ENCODE peak calls at places on chromosomes 6 and 20, in seven cellular contexts. One of them, this sample, is unnamed.
A peak's percentile ranks its signal among the peaks of the same experiment; 100 is the strongest.

GRCh38 chr6:39907871-39908575 is 26.2 kb downstream of the MOCS1 start:
- DNase-seq in coronary artery: no peak
- DNase-seq in vagina: no peak
- DNase-seq in ascending aorta: no peak
- DNase-seq in cardiac fibroblast: no peak
- DNase-seq in heart right ventricle: no peak
- DNase-seq in ovary: no peak
- DNase-seq in this sample: no peak

GRCh38 chr20:51456511-51457280 is 85.8 kb downstream of the NFATC2 start:
- DNase-seq in coronary artery: peak; percentile 97
- DNase-seq in vagina: peak; percentile 95
- DNase-seq in ascending aorta: peak; percentile 98
- DNase-seq in cardiac fibroblast: peak; percentile 98
- DNase-seq in heart right ventricle: peak; percentile 95
- DNase-seq in ovary: peak; percentile 97
- DNase-seq in this sample: no peak

GRCh38 chr6:14797875-14798593 is 447.8 kb upstream of the JARID2 start:
- DNase-seq in coronary artery: no peak
- DNase-seq in vagina: no peak
- DNase-seq in ascending aorta: no peak
- DNase-seq in cardiac fibroblast: no peak
- DNase-seq in heart right ventricle: no peak
- DNase-seq in ovary: no peak
- DNase-seq in this sample: no peak

GRCh38 chr6:6696867-6697531 is 108.5 kb downstream of the LY86 start:
- DNase-seq in coronary artery: no peak
- DNase-seq in vagina: no peak
- DNase-seq in ascending aorta: no peak
- DNase-seq in cardiac fibroblast: peak; percentile 70
- DNase-seq in heart right ventricle: peak; percentile 65
- DNase-seq in ovary: peak; percentile 72
- DNase-seq in this sample: peak; percentile 71

GRCh38 chr20:21361266-21361665 is 36.1 kb downstream of the NKX2-4 start:
- DNase-seq in coronary artery: no peak
- DNase-seq in vagina: no peak
- DNase-seq in ascending aorta: no peak
- DNase-seq in cardiac fibroblast: peak; percentile 39
- DNase-seq in heart right ventricle: no peak
- DNase-seq in ovary: no peak
- DNase-seq in this sample: no peak

GRCh38 chr6:31114970-31115849 is 610 bp downstream of the PSORS1C1 start:
- DNase-seq in coronary artery: no peak
- DNase-seq in vagina: no peak
- DNase-seq in ascending aorta: no peak
- DNase-seq in cardiac fibroblast: peak; percentile 76
- DNase-seq in heart right ventricle: no peak
- DNase-seq in ovary: no peak
- DNase-seq in this sample: no peak

GRCh38 chr6:10276888-10277287 is 138.0 kb downstream of the TFAP2A start:
- DNase-seq in coronary artery: no peak
- DNase-seq in vagina: no peak
- DNase-seq in ascending aorta: no peak
- DNase-seq in cardiac fibroblast: no peak
- DNase-seq in heart right ventricle: no peak
- DNase-seq in ovary: no peak
- DNase-seq in this sample: no peak

GRCh38 chr6:148547110-148547509 is 199.7 kb upstream of the UST start:
- DNase-seq in coronary artery: peak; percentile 54
- DNase-seq in vagina: peak; percentile 42
- DNase-seq in ascending aorta: no peak
- DNase-seq in cardiac fibroblast: no peak
- DNase-seq in heart right ventricle: no peak
- DNase-seq in ovary: no peak
- DNase-seq in this sample: no peak

GRCh38 chr6:36853325-36853724 is 14.1 kb upstream of the CPNE5 start:
- DNase-seq in coronary artery: no peak
- DNase-seq in vagina: no peak
- DNase-seq in ascending aorta: peak; percentile 89
- DNase-seq in cardiac fibroblast: peak; percentile 93
- DNase-seq in heart right ventricle: no peak
- DNase-seq in ovary: peak; percentile 58
- DNase-seq in this sample: no peak

GRCh38 chr6:15498640-15499039 is 164.2 kb downstream of the DTNBP1 start:
- DNase-seq in coronary artery: no peak
- DNase-seq in vagina: no peak
- DNase-seq in ascending aorta: no peak
- DNase-seq in cardiac fibroblast: no peak
- DNase-seq in heart right ventricle: peak; percentile 15
- DNase-seq in ovary: no peak
- DNase-seq in this sample: no peak

GRCh38 chr6:14758421-14759043 is 487.3 kb upstream of the JARID2 start:
- DNase-seq in coronary artery: no peak
- DNase-seq in vagina: no peak
- DNase-seq in ascending aorta: no peak
- DNase-seq in cardiac fibroblast: no peak
- DNase-seq in heart right ventricle: no peak
- DNase-seq in ovary: no peak
- DNase-seq in this sample: no peak

GRCh38 chr6:99349620-99350141 is at the start of gene FAXC:
- DNase-seq in coronary artery: no peak
- DNase-seq in vagina: no peak
- DNase-seq in ascending aorta: no peak
- DNase-seq in cardiac fibroblast: peak; percentile 21
- DNase-seq in heart right ventricle: peak; percentile 10
- DNase-seq in ovary: peak; percentile 22
- DNase-seq in this sample: peak; percentile 52

GRCh38 chr6:633611-634010 is 23.3 kb downstream of the HUS1B start:
- DNase-seq in coronary artery: no peak
- DNase-seq in vagina: no peak
- DNase-seq in ascending aorta: no peak
- DNase-seq in cardiac fibroblast: no peak
- DNase-seq in heart right ventricle: no peak
- DNase-seq in ovary: no peak
- DNase-seq in this sample: no peak

GRCh38 chr20:50592282-50593004 is 82.3 kb downstream of the PTPN1 start:
- DNase-seq in coronary artery: no peak
- DNase-seq in vagina: no peak
- DNase-seq in ascending aorta: peak; percentile 55
- DNase-seq in cardiac fibroblast: no peak
- DNase-seq in heart right ventricle: peak; percentile 81
- DNase-seq in ovary: peak; percentile 45
- DNase-seq in this sample: no peak

GRCh38 chr20:62953839-62954703 is 1.6 kb downstream of the SLC17A9 start:
- DNase-seq in coronary artery: peak; percentile 82
- DNase-seq in vagina: no peak
- DNase-seq in ascending aorta: peak; percentile 88
- DNase-seq in cardiac fibroblast: peak; percentile 80
- DNase-seq in heart right ventricle: peak; percentile 66
- DNase-seq in ovary: peak; percentile 81
- DNase-seq in this sample: peak; percentile 94

GRCh38 chr20:50645253-50646068 is 45.9 kb downstream of the RIPOR3 start:
- DNase-seq in coronary artery: no peak
- DNase-seq in vagina: peak; percentile 95
- DNase-seq in ascending aorta: no peak
- DNase-seq in cardiac fibroblast: peak; percentile 99
- DNase-seq in heart right ventricle: peak; percentile 81
- DNase-seq in ovary: peak; percentile 89
- DNase-seq in this sample: no peak

GRCh38 chr20:21398505-21399057 is 1.3 kb upstream of the NKX2-4 start:
- DNase-seq in coronary artery: no peak
- DNase-seq in vagina: no peak
- DNase-seq in ascending aorta: no peak
- DNase-seq in cardiac fibroblast: no peak
- DNase-seq in heart right ventricle: no peak
- DNase-seq in ovary: no peak
- DNase-seq in this sample: no peak

GRCh38 chr6:5723905-5724691 is 282.6 kb downstream of the NRN1 start:
- DNase-seq in coronary artery: peak; percentile 65
- DNase-seq in vagina: no peak
- DNase-seq in ascending aorta: peak; percentile 64
- DNase-seq in cardiac fibroblast: no peak
- DNase-seq in heart right ventricle: no peak
- DNase-seq in ovary: no peak
- DNase-seq in this sample: peak; percentile 84

GRCh38 chr20:56443654-56444540 is 24.5 kb upstream of the RTF2 start:
- DNase-seq in coronary artery: no peak
- DNase-seq in vagina: no peak
- DNase-seq in ascending aorta: no peak
- DNase-seq in cardiac fibroblast: peak; percentile 77
- DNase-seq in heart right ventricle: peak; percentile 32
- DNase-seq in ovary: peak; percentile 51
- DNase-seq in this sample: no peak

GRCh38 chr6:46867411-46867810 is 54.3 kb downstream of the ADGRF5 start:
- DNase-seq in coronary artery: no peak
- DNase-seq in vagina: no peak
- DNase-seq in ascending aorta: no peak
- DNase-seq in cardiac fibroblast: no peak
- DNase-seq in heart right ventricle: no peak
- DNase-seq in ovary: no peak
- DNase-seq in this sample: no peak

GRCh38 chr6:36924778-36925396 is 29.7 kb upstream of the PI16 start:
- DNase-seq in coronary artery: no peak
- DNase-seq in vagina: no peak
- DNase-seq in ascending aorta: no peak
- DNase-seq in cardiac fibroblast: no peak
- DNase-seq in heart right ventricle: no peak
- DNase-seq in ovary: no peak
- DNase-seq in this sample: no peak

DNA sequence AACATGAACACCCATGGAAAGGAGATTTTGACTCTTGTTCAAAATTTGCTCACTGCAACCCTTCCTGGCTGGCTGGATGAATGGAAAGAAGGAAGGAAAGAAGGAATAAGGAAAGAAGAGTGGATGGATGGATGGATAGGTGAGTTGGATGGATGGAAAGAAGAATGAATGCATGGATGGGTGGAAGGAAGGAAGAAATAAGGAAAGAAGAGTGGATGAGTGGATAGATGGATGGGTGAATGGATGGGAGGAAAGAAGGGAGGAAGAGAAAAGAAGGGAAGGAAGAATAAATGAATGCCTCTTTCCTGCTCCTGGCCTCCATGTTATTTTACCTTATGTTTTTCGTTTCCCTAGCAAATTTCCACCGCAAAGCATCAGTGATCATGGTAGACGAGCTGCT is 74.2 kb upstream of the RIN2 start:
- DNase-seq in coronary artery: no peak
- DNase-seq in vagina: no peak
- DNase-seq in ascending aorta: no peak
- DNase-seq in cardiac fibroblast: no peak
- DNase-seq in heart right ventricle: no peak
- DNase-seq in ovary: no peak
- DNase-seq in this sample: no peak
- TF ChIP-seq CTCF in coronary artery: no peak
- TF ChIP-seq CTCF in vagina: no peak
- TF ChIP-seq CTCF in ascending aorta: no peak
- TF ChIP-seq CTCF in cardiac fibroblast: no peak
- TF ChIP-seq CTCF in heart right ventricle: no peak
- TF ChIP-seq CTCF in ovary: no peak
- TF ChIP-seq CTCF in this sample: no peak

DNA sequence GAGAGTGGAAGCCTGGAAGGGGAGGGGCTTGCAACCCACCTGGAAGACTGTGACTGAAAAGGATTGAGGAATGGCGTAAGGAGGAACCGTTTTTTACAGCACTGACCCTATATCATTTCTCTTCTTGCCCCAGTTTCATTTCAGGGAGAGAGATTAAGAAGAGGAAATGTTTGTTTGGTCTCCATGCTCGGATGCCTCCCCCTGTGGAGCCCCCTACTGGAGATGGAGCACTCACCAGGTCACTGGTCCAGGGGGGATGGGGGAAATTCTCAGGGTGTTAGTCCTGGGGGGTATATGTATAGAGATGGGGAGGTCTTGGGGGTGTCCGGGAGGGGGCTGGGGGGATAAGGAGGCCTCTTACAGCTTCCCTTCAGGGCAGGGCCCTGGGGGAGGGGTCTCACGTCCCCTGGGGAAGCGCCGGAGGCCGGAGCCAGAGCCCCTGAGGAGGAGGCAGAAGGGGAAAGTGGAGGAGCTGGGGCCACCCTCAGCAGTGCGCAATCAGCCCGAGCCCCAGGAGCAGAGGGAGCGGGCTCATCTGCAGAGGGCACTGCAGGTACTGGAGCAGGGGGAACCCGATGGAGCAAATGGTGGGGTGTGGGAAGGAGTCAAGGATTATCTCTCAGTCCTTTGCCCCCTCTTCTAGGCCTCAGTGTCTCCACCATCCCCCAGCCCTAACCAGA is 3.2 kb downstream of the CUTA start:
- DNase-seq in coronary artery: no peak
- DNase-seq in vagina: no peak
- DNase-seq in ascending aorta: no peak
- DNase-seq in cardiac fibroblast: peak; percentile 19
- DNase-seq in heart right ventricle: no peak
- DNase-seq in ovary: peak; percentile 27
- DNase-seq in this sample: no peak
- TF ChIP-seq CTCF in coronary artery: no peak
- TF ChIP-seq CTCF in vagina: no peak
- TF ChIP-seq CTCF in ascending aorta: no peak
- TF ChIP-seq CTCF in cardiac fibroblast: peak; percentile 56
- TF ChIP-seq CTCF in heart right ventricle: peak; percentile 21
- TF ChIP-seq CTCF in ovary: no peak
- TF ChIP-seq CTCF in this sample: peak; percentile 24

GRCh38 chr20:40706977-40707582 is 18.0 kb upstream of the MAFB start:
- DNase-seq in coronary artery: peak; percentile 36
- DNase-seq in vagina: no peak
- DNase-seq in ascending aorta: no peak
- DNase-seq in cardiac fibroblast: no peak
- DNase-seq in heart right ventricle: no peak
- DNase-seq in ovary: no peak
- DNase-seq in this sample: no peak
- TF ChIP-seq CTCF in coronary artery: no peak
- TF ChIP-seq CTCF in vagina: no peak
- TF ChIP-seq CTCF in ascending aorta: no peak
- TF ChIP-seq CTCF in cardiac fibroblast: no peak
- TF ChIP-seq CTCF in heart right ventricle: no peak
- TF ChIP-seq CTCF in ovary: no peak
- TF ChIP-seq CTCF in this sample: no peak

GRCh38 chr6:55955684-55956083 is 80.3 kb upstream of the BMP5 start:
- DNase-seq in coronary artery: no peak
- DNase-seq in vagina: no peak
- DNase-seq in ascending aorta: no peak
- DNase-seq in cardiac fibroblast: no peak
- DNase-seq in heart right ventricle: no peak
- DNase-seq in ovary: no peak
- DNase-seq in this sample: no peak

GRCh38 chr6:55957961-55958422 is 82.6 kb upstream of the BMP5 start:
- DNase-seq in coronary artery: no peak
- DNase-seq in vagina: no peak
- DNase-seq in ascending aorta: no peak
- DNase-seq in cardiac fibroblast: peak; percentile 42
- DNase-seq in heart right ventricle: no peak
- DNase-seq in ovary: no peak
- DNase-seq in this sample: no peak

GRCh38 chr6:55954436-55954835 is 79.0 kb upstream of the BMP5 start:
- DNase-seq in coronary artery: no peak
- DNase-seq in vagina: no peak
- DNase-seq in ascending aorta: no peak
- DNase-seq in cardiac fibroblast: no peak
- DNase-seq in heart right ventricle: no peak
- DNase-seq in ovary: no peak
- DNase-seq in this sample: no peak

GRCh38 chr6:55950071-55950814 is 74.9 kb upstream of the BMP5 start:
- DNase-seq in coronary artery: no peak
- DNase-seq in vagina: no peak
- DNase-seq in ascending aorta: no peak
- DNase-seq in cardiac fibroblast: no peak
- DNase-seq in heart right ventricle: no peak
- DNase-seq in ovary: no peak
- DNase-seq in this sample: no peak

GRCh38 chr6:55953384-55953783 is 78.0 kb upstream of the BMP5 start:
- DNase-seq in coronary artery: no peak
- DNase-seq in vagina: no peak
- DNase-seq in ascending aorta: no peak
- DNase-seq in cardiac fibroblast: peak; percentile 78
- DNase-seq in heart right ventricle: no peak
- DNase-seq in ovary: no peak
- DNase-seq in this sample: no peak
- TF ChIP-seq CTCF in coronary artery: no peak
- TF ChIP-seq CTCF in vagina: peak; percentile 51
- TF ChIP-seq CTCF in ascending aorta: no peak
- TF ChIP-seq CTCF in cardiac fibroblast: peak; percentile 43
- TF ChIP-seq CTCF in heart right ventricle: peak; percentile 58
- TF ChIP-seq CTCF in ovary: no peak
- TF ChIP-seq CTCF in this sample: no peak

This sample was measured in GM13976.